ENCODE peak calls at places on chromosome 18, in seven cellular contexts. One of them, this sample, is unnamed.

GRCh38 chr18:79642626-79643025 is 37.0 kb upstream of the CTDP1 start:
- DNase-seq in NCI-H2081: no peak
- DNase-seq in coronary artery: no peak
- DNase-seq in T follicular helper cell: no peak
- DNase-seq in activated CD8-positive, alpha-beta memory T cell treated with anti-CD3 and anti-CD28 coated beads, Interleukin-2, amount 50 U/mL, for 48 hours: no peak
- DNase-seq in GF-D8: peak
- DNase-seq in foreskin fibroblast: no peak
- DNase-seq in this sample: no peak

GRCh38 chr18:3596324-3597158 is 146.6 kb downstream of the TGIF1 start:
- DNase-seq in NCI-H2081: no peak
- DNase-seq in coronary artery: no peak
- DNase-seq in T follicular helper cell: no peak
- DNase-seq in activated CD8-positive, alpha-beta memory T cell treated with anti-CD3 and anti-CD28 coated beads, Interleukin-2, amount 50 U/mL, for 48 hours: peak
- DNase-seq in GF-D8: peak
- DNase-seq in foreskin fibroblast: peak
- DNase-seq in this sample: no peak

GRCh38 chr18:25560369-25560768 is 208.4 kb upstream of the ZNF521 start:
- DNase-seq in NCI-H2081: no peak
- DNase-seq in coronary artery: no peak
- DNase-seq in T follicular helper cell: no peak
- DNase-seq in activated CD8-positive, alpha-beta memory T cell treated with anti-CD3 and anti-CD28 coated beads, Interleukin-2, amount 50 U/mL, for 48 hours: no peak
- DNase-seq in GF-D8: no peak
- DNase-seq in foreskin fibroblast: peak
- DNase-seq in this sample: no peak

GRCh38 chr18:36662000-36662399 is 166.8 kb downstream of the TPGS2 start:
- DNase-seq in NCI-H2081: no peak
- DNase-seq in coronary artery: no peak
- DNase-seq in T follicular helper cell: no peak
- DNase-seq in activated CD8-positive, alpha-beta memory T cell treated with anti-CD3 and anti-CD28 coated beads, Interleukin-2, amount 50 U/mL, for 48 hours: no peak
- DNase-seq in GF-D8: no peak
- DNase-seq in foreskin fibroblast: peak
- DNase-seq in this sample: no peak

GRCh38 chr18:3799515-3799914 is 349.5 kb downstream of the TGIF1 start:
- DNase-seq in NCI-H2081: no peak
- DNase-seq in coronary artery: no peak
- DNase-seq in T follicular helper cell: no peak
- DNase-seq in activated CD8-positive, alpha-beta memory T cell treated with anti-CD3 and anti-CD28 coated beads, Interleukin-2, amount 50 U/mL, for 48 hours: no peak
- DNase-seq in GF-D8: no peak
- DNase-seq in foreskin fibroblast: no peak
- DNase-seq in this sample: no peak

GRCh38 chr18:34023471-34023870 is 201.2 kb downstream of the NOL4 start:
- DNase-seq in NCI-H2081: no peak
- DNase-seq in coronary artery: no peak
- DNase-seq in T follicular helper cell: no peak
- DNase-seq in activated CD8-positive, alpha-beta memory T cell treated with anti-CD3 and anti-CD28 coated beads, Interleukin-2, amount 50 U/mL, for 48 hours: no peak
- DNase-seq in GF-D8: no peak
- DNase-seq in foreskin fibroblast: peak
- DNase-seq in this sample: no peak

GRCh38 chr18:26700201-26700600 is 151.8 kb upstream of the KCTD1 start:
- DNase-seq in NCI-H2081: no peak
- DNase-seq in coronary artery: no peak
- DNase-seq in T follicular helper cell: no peak
- DNase-seq in activated CD8-positive, alpha-beta memory T cell treated with anti-CD3 and anti-CD28 coated beads, Interleukin-2, amount 50 U/mL, for 48 hours: no peak
- DNase-seq in GF-D8: no peak
- DNase-seq in foreskin fibroblast: no peak
- DNase-seq in this sample: no peak

GRCh38 chr18:65206551-65207260 is 544.1 kb upstream of the CDH7 start:
- DNase-seq in NCI-H2081: no peak
- DNase-seq in coronary artery: no peak
- DNase-seq in T follicular helper cell: no peak
- DNase-seq in activated CD8-positive, alpha-beta memory T cell treated with anti-CD3 and anti-CD28 coated beads, Interleukin-2, amount 50 U/mL, for 48 hours: no peak
- DNase-seq in GF-D8: no peak
- DNase-seq in foreskin fibroblast: no peak
- DNase-seq in this sample: no peak

GRCh38 chr18:32469190-32469611 is 1.5 kb downstream of the GAREM1 start:
- DNase-seq in NCI-H2081: peak
- DNase-seq in coronary artery: peak
- DNase-seq in T follicular helper cell: no peak
- DNase-seq in activated CD8-positive, alpha-beta memory T cell treated with anti-CD3 and anti-CD28 coated beads, Interleukin-2, amount 50 U/mL, for 48 hours: no peak
- DNase-seq in GF-D8: no peak
- DNase-seq in foreskin fibroblast: peak
- DNase-seq in this sample: no peak

GRCh38 chr18:5853253-5853652 is 42.1 kb downstream of the TMEM200C start:
- DNase-seq in NCI-H2081: no peak
- DNase-seq in coronary artery: no peak
- DNase-seq in T follicular helper cell: no peak
- DNase-seq in activated CD8-positive, alpha-beta memory T cell treated with anti-CD3 and anti-CD28 coated beads, Interleukin-2, amount 50 U/mL, for 48 hours: no peak
- DNase-seq in GF-D8: no peak
- DNase-seq in foreskin fibroblast: no peak
- DNase-seq in this sample: no peak

GRCh38 chr18:76657911-76658475 is 163.0 kb upstream of the ZNF516 start:
- DNase-seq in NCI-H2081: no peak
- DNase-seq in coronary artery: no peak
- DNase-seq in T follicular helper cell: no peak
- DNase-seq in activated CD8-positive, alpha-beta memory T cell treated with anti-CD3 and anti-CD28 coated beads, Interleukin-2, amount 50 U/mL, for 48 hours: no peak
- DNase-seq in GF-D8: no peak
- DNase-seq in foreskin fibroblast: peak
- DNase-seq in this sample: no peak

GRCh38 chr18:64840911-64841701 is 692.2 kb upstream of the LINC00305 start:
- DNase-seq in NCI-H2081: no peak
- DNase-seq in coronary artery: no peak
- DNase-seq in T follicular helper cell: no peak
- DNase-seq in activated CD8-positive, alpha-beta memory T cell treated with anti-CD3 and anti-CD28 coated beads, Interleukin-2, amount 50 U/mL, for 48 hours: no peak
- DNase-seq in GF-D8: no peak
- DNase-seq in foreskin fibroblast: no peak
- DNase-seq in this sample: no peak

This sample was measured in vagina.